ENCODE peak calls at places on chromosomes 11 and 22, in nine cellular contexts. M, F, E, B, Y, C, P, T and J are unnamed samples.
A peak's percentile ranks its signal among the peaks of the same experiment; 100 is the strongest.

GRCh38 chr22:39624501-39624821 is 53.9 kb downstream of the CACNA1I start:
- DNase-seq in M (no peak), F (no peak), E (no peak), B (no peak), Y (no peak), C (no peak), P (no peak), T (no peak), J (no peak)

GRCh38 chr22:29917052-29917902 is 34.3 kb downstream of the MTMR3 start:
- DNase-seq in M (no peak), F (no peak), E (no peak), B (no peak), Y (no peak), C (no peak), P (no peak), T (no peak), J (no peak)

GRCh38 chr22:23452231-23453010 is 127.7 kb downstream of the IGLL1 start:
- DNase-seq in M (no peak), F (no peak), E (no peak), B (no peak), Y (no peak), C (no peak), P (no peak), T (no peak), J (no peak)

GRCh38 chr11:70485326-70486025 is 87.1 kb downstream of the CTTN start:
- DNase-seq in M (no peak), F (no peak), E (no peak), B (no peak), Y (no peak), C (no peak), P (no peak), T (no peak), J (no peak)

GRCh38 chr11:107689317-107690202 is 22.3 kb downstream of the SLN start:
- DNase-seq in M (peak; percentile 88), F (peak; percentile 32), E (peak; percentile 37), B (peak; percentile 76), Y (peak; percentile 46), C (peak; percentile 34), P (peak; percentile 15), T (peak; percentile 84), J (peak; percentile 84)

GRCh38 chr11:128796275-128796674 is 70.8 kb downstream of the KCNJ1 start:
- DNase-seq in M (no peak), F (no peak), E (no peak), B (no peak), Y (no peak), C (peak; percentile 29), P (no peak), T (no peak), J (no peak)

GRCh38 chr11:122751298-122752070 is 86.8 kb upstream of the CRTAM start:
- DNase-seq in M (no peak), F (no peak), E (no peak), B (no peak), Y (peak; percentile 38), C (peak; percentile 59), P (no peak), T (no peak), J (no peak)

GRCh38 chr22:20748082-20748481 is 25.8 kb upstream of the SERPIND1 start:
- DNase-seq in M (no peak), F (no peak), E (no peak), B (no peak), Y (no peak), C (no peak), P (no peak), T (no peak), J (no peak)

GRCh38 chr22:28896611-28897010 is 13.2 kb downstream of the ZNRF3 start:
- DNase-seq in M (no peak), F (peak; percentile 17), E (no peak), B (no peak), Y (peak; percentile 80), C (peak; percentile 26), P (no peak), T (no peak), J (no peak)

GRCh38 chr11:48047616-48048015 is 67.3 kb downstream of the PTPRJ start:
- DNase-seq in M (no peak), F (no peak), E (no peak), B (no peak), Y (peak; percentile 87), C (peak; percentile 41), P (no peak), T (no peak), J (no peak)

GRCh38 chr11:64643258-64643881 is 52.4 kb downstream of the SLC22A12 start:
- DNase-seq in M (no peak), F (no peak), E (no peak), B (no peak), Y (no peak), C (no peak), P (no peak), T (peak; percentile 45), J (peak; percentile 51)

GRCh38 chr11:69010361-69010891 is 2.6 kb downstream of the MRGPRF start:
- DNase-seq in M (no peak), F (no peak), E (no peak), B (no peak), Y (no peak), C (peak; percentile 24), P (no peak), T (no peak), J (no peak)

GRCh38 chr11:95975343-95975742 is 51.4 kb upstream of the MTMR2 start:
- DNase-seq in M (no peak), F (no peak), E (no peak), B (no peak), Y (no peak), C (no peak), P (no peak), T (no peak), J (no peak)

GRCh38 chr22:41619979-41620645 is 731 bp downstream of the DESI1 start:
- DNase-seq in M (no peak), F (peak; percentile 25), E (peak; percentile 11), B (peak; percentile 82), Y (no peak), C (peak; percentile 22), P (peak; percentile 23), T (no peak), J (peak; percentile 47)

GRCh38 chr11:26675233-26675928 is 46.5 kb downstream of the SLC5A12 start:
- DNase-seq in M (no peak), F (no peak), E (no peak), B (no peak), Y (no peak), C (no peak), P (no peak), T (no peak), J (no peak)

GRCh38 chr11:130636672-130637463 is 188.4 kb downstream of the ADAMTS15 start:
- DNase-seq in M (peak; percentile 69), F (no peak), E (no peak), B (no peak), Y (peak; percentile 100), C (peak; percentile 95), P (no peak), T (no peak), J (no peak)

GRCh38 chr22:25853501-25853900 is 111.5 kb downstream of the MYO18B start:
- DNase-seq in M (no peak), F (no peak), E (no peak), B (no peak), Y (no peak), C (no peak), P (no peak), T (no peak), J (no peak)

GRCh38 chr11:129386795-129387390 is 11.2 kb downstream of the BARX2 start:
- DNase-seq in M (no peak), F (no peak), E (no peak), B (no peak), Y (no peak), C (no peak), P (no peak), T (no peak), J (no peak)

GRCh38 chr11:9574806-9575530 is 1.5 kb downstream of the WEE1 start:
- DNase-seq in M (peak; percentile 42), F (peak; percentile 27), E (peak; percentile 2), B (no peak), Y (peak; percentile 90), C (peak; percentile 86), P (no peak), T (no peak), J (no peak)

GRCh38 chr22:49267996-49268395 is 559.7 kb downstream of the BRD1 start:
- DNase-seq in M (no peak), F (no peak), E (no peak), B (no peak), Y (no peak), C (no peak), P (no peak), T (no peak), J (no peak)

GRCh38 chr11:1830500-1831223 is 4.1 kb upstream of the SYT8 start:
- DNase-seq in M (no peak), F (no peak), E (no peak), B (peak; percentile 58), Y (no peak), C (peak; percentile 98), P (no peak), T (no peak), J (no peak)

GRCh38 chr11:62830904-62831519 is 839 bp downstream of the STX5 start:
- DNase-seq in M (no peak), F (no peak), E (no peak), B (no peak), Y (no peak), C (no peak), P (no peak), T (no peak), J (no peak)

GRCh38 chr11:106540001-106540400 is 462.5 kb downstream of the AASDHPPT start:
- DNase-seq in M (no peak), F (no peak), E (no peak), B (no peak), Y (no peak), C (peak; percentile 32), P (no peak), T (no peak), J (no peak)

GRCh38 chr11:66186470-66186869 is 82.0 kb upstream of the RAB1B start:
- DNase-seq in M (peak; percentile 5), F (no peak), E (no peak), B (no peak), Y (no peak), C (no peak), P (no peak), T (no peak), J (no peak)

GRCh38 chr11:110778351-110778750 is 66.1 kb upstream of the ARHGAP20 start:
- DNase-seq in M (no peak), F (peak; percentile 41), E (no peak), B (no peak), Y (no peak), C (no peak), P (no peak), T (no peak), J (no peak)

GRCh38 chr11:11843233-11843632 is 1.5 kb downstream of the USP47 start:
- DNase-seq in M (no peak), F (peak; percentile 36), E (no peak), B (no peak), Y (peak; percentile 95), C (peak; percentile 87), P (no peak), T (peak; percentile 30), J (no peak)